ENCODE peak calls at places on chromosome 11, in eight cellular contexts. M is NCI-H69; P is choroid plexus epithelial cell; D is K562; I is fibroblast of the aortic adventitia; V is CD8-positive, alpha-beta memory T cell; T is HFFc6; E is iris pigment epithelial cell. S is an unnamed sample.
A peak's percentile ranks its signal among the peaks of the same experiment; 100 is the strongest.

GRCh38 chr11:69640995-69641581 is at the start of gene CCND1:
- DNase-seq in M (peak; percentile 85), P (peak; percentile 96), D (peak; percentile 48), I (peak; percentile 94), V (no peak), T (peak; percentile 95), E (peak; percentile 92), S (no peak)

GRCh38 chr11:119363081-119363861 is 16.8 kb upstream of the MFRP start:
- DNase-seq in M (no peak), P (no peak), D (peak; percentile 22), I (no peak), V (no peak), T (no peak), E (no peak), S (no peak)

GRCh38 chr11:129935723-129936122 is 40.3 kb upstream of the NFRKB start:
- DNase-seq in M (no peak), P (no peak), D (no peak), I (no peak), V (no peak), T (no peak), E (no peak), S (no peak)

GRCh38 chr11:123314972-123315371 is 115.1 kb upstream of the GRAMD1B start:
- DNase-seq in M (no peak), P (no peak), D (no peak), I (no peak), V (no peak), T (no peak), E (no peak), S (no peak)

GRCh38 chr11:123536690-123537437 is 106.8 kb downstream of the GRAMD1B start:
- DNase-seq in M (no peak), P (peak; percentile 22), D (no peak), I (no peak), V (no peak), T (peak; percentile 47), E (no peak), S (no peak)

GRCh38 chr11:10454902-10455631 is at the start of gene AMPD3:
- DNase-seq in M (peak; percentile 97), P (peak; percentile 97), D (peak; percentile 65), I (peak; percentile 70), V (no peak), T (peak; percentile 96), E (peak; percentile 99), S (no peak)

GRCh38 chr11:1344056-1344635 is 34.7 kb upstream of the TOLLIP start:
- DNase-seq in M (no peak), P (no peak), D (no peak), I (no peak), V (no peak), T (no peak), E (no peak), S (no peak)

GRCh38 chr11:33262016-33262638 is 4.9 kb downstream of the HIPK3 start:
- DNase-seq in M (peak; percentile 30), P (peak; percentile 23), D (no peak), I (peak; percentile 23), V (no peak), T (peak; percentile 24), E (peak; percentile 40), S (no peak)

GRCh38 chr11:26219506-26220117 is 112.3 kb upstream of the ANO3 start:
- DNase-seq in M (no peak), P (peak; percentile 83), D (no peak), I (no peak), V (no peak), T (no peak), E (peak; percentile 86), S (no peak)

GRCh38 chr11:68036141-68036716 is 2.6 kb upstream of the TCIRG1 start:
- DNase-seq in M (no peak), P (no peak), D (no peak), I (no peak), V (no peak), T (no peak), E (no peak), S (no peak)

S was measured in naive thymus-derived CD8-positive, alpha-beta T cell.